ENCODE peak calls at places on chromosomes 6 and 20, in ten cellular contexts. H, T, V, S, X, K, F, Y, C and D are unnamed samples.

GRCh38 chr6:44630125-44631028 is 242.9 kb downstream of the CDC5L start:
- DNase-seq in S (peak; percentile 51), Y (peak; percentile 83), T (peak; percentile 45), H (peak; percentile 50), K (peak; percentile 93), C (no peak), F (peak; percentile 59), V (no peak), X (peak; percentile 41), D (peak; percentile 38)

GRCh38 chr6:13834762-13835161 is 20.4 kb upstream of the MCUR1 start:
- DNase-seq in S (no peak), C (no peak), V (no peak), T (no peak), K (no peak), Y (no peak), H (no peak), X (no peak), F (no peak), D (no peak)

GRCh38 chr20:38479596-38479995 is 7.0 kb downstream of the RALGAPB start:
- DNase-seq in K (no peak), V (no peak), T (no peak), S (no peak), C (no peak), F (no peak), Y (no peak), X (no peak), H (no peak), D (no peak)

GRCh38 chr6:39951716-39952115 is 17.5 kb upstream of the MOCS1 start:
- DNase-seq in F (no peak), T (no peak), K (no peak), Y (no peak), H (no peak), S (no peak), C (no peak), X (no peak), V (no peak), D (no peak)

GRCh38 chr20:44686934-44687333 is 28.2 kb upstream of the CCN5 start:
- DNase-seq in H (no peak), C (no peak), K (no peak), S (no peak), Y (no peak), V (no peak), X (no peak), T (no peak), F (no peak), D (no peak)

GRCh38 chr6:29777319-29777718 is 50.3 kb upstream of the HLA-G start:
- DNase-seq in Y (no peak), S (no peak), V (no peak), C (no peak), F (no peak), H (no peak), X (no peak), T (no peak), K (no peak), D (peak; percentile 16)

GRCh38 chr20:57829336-57829735 is 119.5 kb upstream of the PMEPA1 start:
- DNase-seq in V (no peak), K (no peak), C (no peak), H (no peak), T (no peak), F (no peak), X (no peak), S (no peak), Y (peak; percentile 18), D (no peak)

GRCh38 chr6:170289108-170289931 is 1.6 kb downstream of the DLL1 start:
- DNase-seq in K (no peak), X (no peak), Y (no peak), S (no peak), T (no peak), C (no peak), F (no peak), V (no peak), H (no peak), D (no peak)

GRCh38 chr20:47164076-47164634 is 192.3 kb downstream of the ZMYND8 start:
- DNase-seq in S (no peak), Y (no peak), K (no peak), F (no peak), C (no peak), X (no peak), T (no peak), V (no peak), H (no peak), D (no peak)

GRCh38 chr6:28068067-28068466 is 12.3 kb upstream of the ZNF165 start:
- DNase-seq in X (no peak), T (no peak), F (no peak), C (no peak), V (no peak), K (no peak), S (no peak), Y (no peak), H (no peak), D (no peak)

GRCh38 chr20:58692579-58693225 is at the start of gene NPEPL1:
- DNase-seq in F (peak; percentile 74), T (peak; percentile 79), X (peak; percentile 40), K (peak; percentile 34), V (no peak), H (peak; percentile 68), C (peak; percentile 57), Y (peak; percentile 88), S (peak; percentile 78), D (peak; percentile 32)

GRCh38 chr6:47209632-47210031 is 100.1 kb downstream of the TNFRSF21 start:
- DNase-seq in K (no peak), F (no peak), Y (no peak), C (no peak), H (no peak), T (no peak), X (no peak), S (no peak), V (no peak), D (no peak)

GRCh38 chr20:14288341-14289330 is 48.8 kb downstream of the FLRT3 start:
- DNase-seq in V (no peak), T (no peak), C (no peak), H (no peak), Y (no peak), X (no peak), K (no peak), F (peak; percentile 33), S (no peak), D (peak; percentile 99)

GRCh38 chr6:15761045-15761502 is 98.2 kb upstream of the DTNBP1 start:
- DNase-seq in S (no peak), X (no peak), V (no peak), Y (no peak), K (no peak), T (no peak), C (no peak), H (no peak), F (no peak), D (no peak)

GRCh38 chr20:42435230-42435629 is 754.5 kb downstream of the PTPRT start:
- DNase-seq in V (no peak), K (no peak), S (no peak), X (no peak), H (no peak), Y (no peak), F (no peak), C (no peak), T (no peak), D (no peak)

GRCh38 chr20:8951136-8951535 is 117.8 kb upstream of the PLCB4 start:
- DNase-seq in H (no peak), Y (no peak), T (no peak), X (no peak), C (no peak), F (no peak), S (no peak), V (no peak), K (no peak), D (no peak)

GRCh38 chr6:168347615-168348014 is 28.0 kb upstream of the DACT2 start:
- DNase-seq in T (no peak), Y (no peak), C (no peak), X (no peak), K (no peak), H (no peak), F (no peak), S (no peak), V (no peak), D (no peak)

GRCh38 chr6:44297063-44298038 is 15.8 kb downstream of the AARS2 start:
- DNase-seq in T (peak; percentile 78), C (peak; percentile 30), H (no peak), V (peak; percentile 48), X (peak; percentile 28), F (no peak), Y (peak; percentile 89), S (peak; percentile 17), K (peak; percentile 73), D (no peak)

GRCh38 chr20:49132995-49133451 is 55.1 kb downstream of the STAU1 start:
- DNase-seq in T (peak; percentile 46), Y (peak; percentile 58), S (peak; percentile 72), C (no peak), H (peak; percentile 47), K (no peak), V (no peak), F (peak; percentile 57), X (peak; percentile 56), D (peak; percentile 60)

GRCh38 chr6:56593801-56594318 is 48.8 kb downstream of the DST start:
- DNase-seq in T (no peak), X (peak; percentile 7), Y (no peak), V (no peak), S (no peak), K (no peak), H (no peak), C (no peak), F (no peak), D (no peak)

GRCh38 chr6:163300838-163301237 is 113.7 kb upstream of the QKI start:
- DNase-seq in H (no peak), Y (no peak), C (no peak), F (no peak), K (no peak), T (no peak), S (no peak), V (no peak), X (no peak), D (no peak)

GRCh38 chr6:158538741-158539140 is 21.1 kb upstream of the TMEM181 start:
- DNase-seq in X (no peak), V (no peak), K (no peak), S (no peak), C (no peak), H (no peak), Y (no peak), T (no peak), F (no peak), D (no peak)

GRCh38 chr20:57666834-57667157 is 43.0 kb downstream of the PMEPA1 start:
- DNase-seq in K (no peak), V (no peak), C (no peak), T (peak; percentile 23), S (no peak), X (no peak), Y (no peak), H (no peak), F (no peak), D (no peak)

GRCh38 chr6:30964075-30964474 is 19.4 kb upstream of the MUC21 start:
- DNase-seq in K (no peak), S (no peak), X (no peak), V (no peak), T (no peak), Y (no peak), H (no peak), F (no peak), C (no peak), D (no peak)

GRCh38 chr6:44221961-44222335 is 1.4 kb upstream of the SLC29A1 start:
- DNase-seq in V (no peak), F (no peak), H (no peak), K (no peak), S (no peak), T (no peak), C (no peak), Y (no peak), X (no peak), D (no peak)

GRCh38 chr6:44023586-44024454 is 103.4 kb downstream of the MRPL14 start:
- DNase-seq in Y (no peak), C (no peak), K (peak; percentile 8), T (no peak), S (no peak), X (no peak), F (no peak), V (no peak), H (no peak), D (no peak)

GRCh38 chr20:12053348-12053747 is 135.7 kb downstream of the BTBD3 start:
- DNase-seq in K (no peak), H (no peak), V (no peak), Y (no peak), X (peak; percentile 81), C (no peak), F (no peak), T (no peak), S (no peak), D (peak; percentile 74)

GRCh38 chr6:21022343-21023107 is 488.3 kb downstream of the CDKAL1 start:
- DNase-seq in K (no peak), F (no peak), H (no peak), C (no peak), V (no peak), T (no peak), X (no peak), Y (no peak), S (peak; percentile 81), D (peak; percentile 98)